ENCODE peak calls at places on chromosomes 7 and 10, in four cellular contexts. One of them, this sample, is unnamed.

GRCh38 chr10:113993489-113993932 is 50.2 kb upstream of the ADRB1 start:
- DNase-seq in K562: no peak
- DNase-seq in HCT116: no peak
- DNase-seq in HepG2: no peak
- DNase-seq in this sample: no peak

GRCh38 chr10:74988787-74989574 is 122.5 kb upstream of the SAMD8 start:
- DNase-seq in HCT116: no peak
- DNase-seq in HepG2: no peak
- DNase-seq in K562: no peak
- DNase-seq in this sample: no peak

GRCh38 chr10:97332586-97333350 is 1.8 kb downstream of the FRAT2 start:
- DNase-seq in HepG2: peak; percentile 77
- DNase-seq in HCT116: no peak
- DNase-seq in K562: peak; percentile 42
- DNase-seq in this sample: peak; percentile 45

GRCh38 chr10:43135064-43135463 is 3.2 kb upstream of the CSGALNACT2 start:
- DNase-seq in HepG2: no peak
- DNase-seq in HCT116: no peak
- DNase-seq in K562: no peak
- DNase-seq in this sample: no peak

GRCh38 chr10:49272251-49273081 is 26.5 kb upstream of the C10orf71 start:
- DNase-seq in HCT116: no peak
- DNase-seq in HepG2: no peak
- DNase-seq in K562: no peak
- DNase-seq in this sample: no peak

GRCh38 chr10:117266812-117267211 is 25.9 kb downstream of the SLC18A2 start:
- DNase-seq in K562: no peak
- DNase-seq in HCT116: no peak
- DNase-seq in HepG2: no peak
- DNase-seq in this sample: no peak

GRCh38 chr10:37865264-37865663 is 7.9 kb upstream of the ZNF248 start:
- DNase-seq in HCT116: no peak
- DNase-seq in K562: no peak
- DNase-seq in HepG2: no peak
- DNase-seq in this sample: no peak

GRCh38 chr10:78524941-78525340 is 491.3 kb downstream of the RPS24 start:
- DNase-seq in K562: no peak
- DNase-seq in HCT116: no peak
- DNase-seq in HepG2: no peak
- DNase-seq in this sample: no peak

GRCh38 chr10:50393784-50394183 is 142.5 kb upstream of the ASAH2 start:
- DNase-seq in HCT116: no peak
- DNase-seq in HepG2: peak; percentile 87
- DNase-seq in K562: no peak
- DNase-seq in this sample: no peak

GRCh38 chr7:150401424-150401790 is 22.3 kb downstream of the ZNF775 start:
- DNase-seq in K562: no peak
- DNase-seq in HCT116: no peak
- DNase-seq in HepG2: no peak
- DNase-seq in this sample: no peak

GRCh38 chr10:47311193-47311899 is 10.9 kb upstream of the GDF2 start:
- DNase-seq in HepG2: no peak
- DNase-seq in HCT116: no peak
- DNase-seq in K562: peak; percentile 56
- DNase-seq in this sample: no peak

GRCh38 chr10:1120146-1120695 is 64.0 kb downstream of the WDR37 start:
- DNase-seq in HepG2: no peak
- DNase-seq in HCT116: no peak
- DNase-seq in K562: no peak
- DNase-seq in this sample: no peak

GRCh38 chr7:48285365-48285764 is 114.1 kb downstream of the ABCA13 start:
- DNase-seq in HCT116: no peak
- DNase-seq in HepG2: no peak
- DNase-seq in K562: no peak
- DNase-seq in this sample: no peak

GRCh38 chr7:20122073-20122472 is 95.1 kb downstream of the MACC1 start:
- DNase-seq in HepG2: no peak
- DNase-seq in K562: no peak
- DNase-seq in HCT116: no peak
- DNase-seq in this sample: no peak

GRCh38 chr10:111098679-111099437 is 22.0 kb downstream of the ADRA2A start:
- DNase-seq in HepG2: no peak
- DNase-seq in HCT116: peak; percentile 19
- DNase-seq in K562: peak; percentile 16
- DNase-seq in this sample: no peak

GRCh38 chr10:97174937-97175336 is 10.8 kb downstream of the SLIT1 start:
- DNase-seq in K562: no peak
- DNase-seq in HepG2: no peak
- DNase-seq in HCT116: no peak
- DNase-seq in this sample: no peak

GRCh38 chr7:110413038-110413437 is 677.9 kb upstream of the LRRN3 start:
- DNase-seq in HCT116: no peak
- DNase-seq in HepG2: no peak
- DNase-seq in K562: no peak
- DNase-seq in this sample: no peak

GRCh38 chr7:134334408-134334807 is 17.7 kb upstream of the SLC35B4 start:
- DNase-seq in K562: no peak
- DNase-seq in HCT116: no peak
- DNase-seq in HepG2: no peak
- DNase-seq in this sample: no peak

GRCh38 chr7:43625453-43625852 is 42.5 kb downstream of the STK17A start:
- DNase-seq in HepG2: no peak
- DNase-seq in HCT116: no peak
- DNase-seq in K562: no peak
- DNase-seq in this sample: no peak

GRCh38 chr7:116782177-116782711 is 80.1 kb upstream of the CAPZA2 start:
- DNase-seq in K562: no peak
- DNase-seq in HepG2: no peak
- DNase-seq in HCT116: no peak
- DNase-seq in this sample: no peak

GRCh38 chr10:77478248-77478963 is 159.2 kb downstream of the KCNMA1 start:
- DNase-seq in HepG2: no peak
- DNase-seq in HCT116: no peak
- DNase-seq in K562: no peak
- DNase-seq in this sample: peak; percentile 50

GRCh38 chr10:18472977-18473376 is 178.4 kb downstream of the NSUN6 start:
- DNase-seq in HCT116: no peak
- DNase-seq in HepG2: no peak
- DNase-seq in K562: peak; percentile 21
- DNase-seq in this sample: no peak

GRCh38 chr7:92813390-92814024 is 22.9 kb downstream of the CDK6 start:
- DNase-seq in HepG2: no peak
- DNase-seq in HCT116: no peak
- DNase-seq in K562: no peak
- DNase-seq in this sample: no peak

GRCh38 chr7:122068999-122069398 is 75.0 kb downstream of the AASS start:
- DNase-seq in K562: no peak
- DNase-seq in HCT116: no peak
- DNase-seq in HepG2: no peak
- DNase-seq in this sample: no peak

GRCh38 chr10:13784067-13784466 is 197.3 kb downstream of the PRPF18 start:
- DNase-seq in HCT116: no peak
- DNase-seq in HepG2: no peak
- DNase-seq in K562: no peak
- DNase-seq in this sample: no peak

GRCh38 chr7:26156454-26157365 is 4.7 kb downstream of the NFE2L3 start:
- DNase-seq in K562: no peak
- DNase-seq in HepG2: peak; percentile 81
- DNase-seq in HCT116: peak; percentile 28
- DNase-seq in this sample: no peak

GRCh38 chr7:96670338-96671289 is 39.0 kb downstream of the SEM1 start:
- DNase-seq in K562: no peak
- DNase-seq in HepG2: no peak
- DNase-seq in HCT116: no peak
- DNase-seq in this sample: no peak

GRCh38 chr10:132471484-132471883 is 66.1 kb upstream of the INPP5A start:
- DNase-seq in K562: no peak
- DNase-seq in HepG2: no peak
- DNase-seq in HCT116: no peak
- DNase-seq in this sample: no peak

GRCh38 chr10:130018253-130018652 is 54.2 kb upstream of the EBF3 start:
- DNase-seq in HepG2: no peak
- DNase-seq in HCT116: no peak
- DNase-seq in K562: no peak
- DNase-seq in this sample: no peak

GRCh38 chr7:142797342-142797798 is 26.6 kb downstream of the PRSS2 start:
- DNase-seq in HepG2: no peak
- DNase-seq in K562: peak; percentile 45
- DNase-seq in HCT116: no peak
- DNase-seq in this sample: no peak

GRCh38 chr7:3825491-3825890 is 524.4 kb downstream of the SDK1 start:
- DNase-seq in K562: no peak
- DNase-seq in HepG2: no peak
- DNase-seq in HCT116: no peak
- DNase-seq in this sample: no peak

GRCh38 chr10:70677620-70678249 is 5.4 kb downstream of the ADAMTS14 start:
- DNase-seq in HepG2: no peak
- DNase-seq in K562: no peak
- DNase-seq in HCT116: no peak
- DNase-seq in this sample: no peak
- TF ChIP-seq REST in HepG2: no peak
- TF ChIP-seq REST in K562: no peak
- TF ChIP-seq REST in HCT116: no peak
- TF ChIP-seq REST in this sample: no peak

DNA sequence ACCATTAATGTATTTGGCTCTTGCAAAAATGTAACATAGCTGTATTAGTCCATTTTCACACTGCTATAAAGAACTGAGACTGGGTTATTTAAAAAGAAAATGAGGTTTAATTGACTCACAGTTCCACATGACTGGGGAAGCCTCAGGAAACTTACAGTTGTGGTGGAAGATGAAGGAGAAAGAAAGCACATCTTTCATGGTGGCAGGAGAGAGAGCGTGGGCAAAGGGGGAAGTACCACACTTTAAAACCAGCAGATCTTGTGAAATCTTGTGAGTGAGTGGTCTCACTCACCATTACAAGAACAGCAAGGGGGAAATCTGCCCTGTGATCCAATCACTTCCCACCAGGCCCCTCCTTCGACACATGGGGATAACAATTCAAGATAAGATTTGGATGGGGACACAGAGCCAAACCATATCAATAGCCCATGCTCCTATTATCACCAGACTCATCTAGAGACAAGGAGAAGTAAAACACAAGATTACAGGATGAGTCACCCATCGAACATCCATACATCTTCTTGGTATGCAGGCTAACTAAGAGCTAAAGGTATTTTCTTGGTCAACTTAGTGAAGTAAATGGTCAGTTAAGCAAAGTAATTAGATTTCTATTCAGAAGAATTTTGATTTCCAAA is 55.3 kb upstream of the YAE1 start:
- DNase-seq in HCT116: no peak
- DNase-seq in K562: no peak
- DNase-seq in HepG2: no peak
- DNase-seq in this sample: no peak
- TF ChIP-seq TCF7L2 in HCT116: no peak
- TF ChIP-seq TCF7L2 in K562: no peak
- TF ChIP-seq TCF7L2 in HepG2: no peak
- TF ChIP-seq TCF7L2 in this sample: no peak

GRCh38 chr10:94902570-94902969 is 35.9 kb upstream of the CYP2C9 start:
- DNase-seq in HCT116: no peak
- DNase-seq in HepG2: peak; percentile 91
- DNase-seq in K562: no peak
- DNase-seq in this sample: no peak
- TF ChIP-seq REST in HCT116: no peak
- TF ChIP-seq REST in HepG2: no peak
- TF ChIP-seq REST in K562: no peak
- TF ChIP-seq REST in this sample: no peak

GRCh38 chr10:122682522-122682921 is 17.1 kb downstream of the C10orf120 start:
- DNase-seq in HepG2: no peak
- DNase-seq in K562: no peak
- DNase-seq in HCT116: no peak
- DNase-seq in this sample: no peak

GRCh38 chr10:122689146-122689807 is 10.4 kb downstream of the C10orf120 start:
- DNase-seq in HepG2: no peak
- DNase-seq in K562: no peak
- DNase-seq in HCT116: no peak
- DNase-seq in this sample: no peak

GRCh38 chr10:122692744-122693143 is 6.9 kb downstream of the C10orf120 start:
- DNase-seq in HCT116: no peak
- DNase-seq in K562: no peak
- DNase-seq in HepG2: no peak
- DNase-seq in this sample: no peak

GRCh38 chr10:122688293-122688989 is 11.2 kb downstream of the C10orf120 start:
- DNase-seq in HepG2: no peak
- DNase-seq in K562: no peak
- DNase-seq in HCT116: no peak
- DNase-seq in this sample: no peak
- TF ChIP-seq TCF7L2 in HepG2: no peak
- TF ChIP-seq TCF7L2 in K562: no peak
- TF ChIP-seq TCF7L2 in HCT116: no peak
- TF ChIP-seq TCF7L2 in this sample: no peak

This sample was measured in Panc1.